ENCODE peak calls at places on chromosomes 6 and 20, in six cellular contexts. T is CD8-positive, alpha-beta memory T cell; J is hippocampal formation; C is fibroblast of lung; V is naive thymus-derived CD4-positive, alpha-beta T cell; D is GM23248. I is an unnamed sample.

GRCh38 chr6:125273251-125273650 is 28.5 kb downstream of the HDDC2 start:
- DNase-seq in T (no peak), J (no peak), C (no peak), V (no peak), D (no peak), I (no peak)

GRCh38 chr20:14672066-14672465 is 334.7 kb upstream of the FLRT3 start:
- DNase-seq in T (no peak), J (no peak), C (no peak), V (no peak), D (no peak), I (no peak)

GRCh38 chr6:160337991-160338390 is 10.2 kb upstream of the SLC22A3 start:
- DNase-seq in T (no peak), J (no peak), C (peak), V (no peak), D (no peak), I (no peak)

GRCh38 chr20:50987493-50988210 is 29.0 kb downstream of the MOCS3 start:
- DNase-seq in T (peak), J (peak), C (peak), V (peak), D (peak), I (peak)

GRCh38 chr20:63366658-63367360 is 5.7 kb upstream of the CHRNA4 start:
- DNase-seq in T (no peak), J (no peak), C (no peak), V (no peak), D (no peak), I (no peak)

GRCh38 chr6:136994782-136995181 is 50.0 kb downstream of the IL20RA start:
- DNase-seq in T (no peak), J (no peak), C (no peak), V (no peak), D (no peak), I (no peak)

GRCh38 chr6:131379951-131380350 is 193.1 kb upstream of the ARG1 start:
- DNase-seq in T (no peak), J (no peak), C (peak), V (no peak), D (peak), I (no peak)

GRCh38 chr20:47427746-47428145 is 71.2 kb upstream of the ZMYND8 start:
- DNase-seq in T (no peak), J (no peak), C (no peak), V (no peak), D (no peak), I (no peak)

GRCh38 chr6:113859349-113860164 is 2.4 kb downstream of the MARCKS start:
- DNase-seq in T (no peak), J (no peak), C (peak), V (no peak), D (peak), I (no peak)

GRCh38 chr6:91437295-91437694 is 850.4 kb upstream of the MAP3K7 start:
- DNase-seq in T (no peak), J (no peak), C (no peak), V (no peak), D (no peak), I (no peak)

GRCh38 chr6:31401403-31401802 is 2.0 kb upstream of the MICA start:
- DNase-seq in T (no peak), J (no peak), C (peak), V (no peak), D (peak), I (no peak)

GRCh38 chr6:44052419-44053011 is 74.7 kb downstream of the MRPL14 start:
- DNase-seq in T (no peak), J (no peak), C (peak), V (no peak), D (peak), I (no peak)

GRCh38 chr20:50510706-50511401 is 671 bp downstream of the PTPN1 start:
- DNase-seq in T (no peak), J (no peak), C (no peak), V (no peak), D (peak), I (no peak)

GRCh38 chr6:7241709-7242645 is 71.0 kb downstream of the SSR1 start:
- DNase-seq in T (no peak), J (no peak), C (peak), V (no peak), D (peak), I (no peak)

GRCh38 chr20:20228351-20228750 is 139.6 kb upstream of the INSM1 start:
- DNase-seq in T (no peak), J (no peak), C (no peak), V (no peak), D (no peak), I (no peak)

GRCh38 chr6:80336906-80337305 is 230.4 kb downstream of the BCKDHB start:
- DNase-seq in T (no peak), J (no peak), C (no peak), V (no peak), D (peak), I (no peak)

GRCh38 chr6:51266569-51266968 is 447.9 kb downstream of the TFAP2B start:
- DNase-seq in T (no peak), J (no peak), C (peak), V (no peak), D (no peak), I (no peak)

GRCh38 chr6:74768120-74768519 is 437.7 kb downstream of the COL12A1 start:
- DNase-seq in T (no peak), J (no peak), C (no peak), V (no peak), D (peak), I (no peak)

GRCh38 chr6:56803594-56803993 is 151.3 kb upstream of the BEND6 start:
- DNase-seq in T (no peak), J (no peak), C (peak), V (no peak), D (peak), I (no peak)